ENCODE peak calls at places on chromosomes 11 and 22, in four cellular contexts. One of them, this sample, is unnamed.

GRCh38 chr22:30902496-30903357 is 65.8 kb downstream of the MORC2 start:
- DNase-seq in colonic mucosa: no peak
- DNase-seq in transverse colon: no peak
- DNase-seq in AG09309: no peak
- DNase-seq in this sample: peak

GRCh38 chr22:29998627-29999026 is 81.6 kb upstream of the HORMAD2 start:
- DNase-seq in colonic mucosa: no peak
- DNase-seq in transverse colon: no peak
- DNase-seq in AG09309: no peak
- DNase-seq in this sample: no peak

GRCh38 chr11:1936781-1937615 is 10.1 kb upstream of the MRPL23 start:
- DNase-seq in colonic mucosa: no peak
- DNase-seq in transverse colon: no peak
- DNase-seq in AG09309: no peak
- DNase-seq in this sample: no peak

GRCh38 chr11:123594188-123594901 is 60.1 kb downstream of the SCN3B start:
- DNase-seq in colonic mucosa: no peak
- DNase-seq in transverse colon: no peak
- DNase-seq in AG09309: no peak
- DNase-seq in this sample: no peak

GRCh38 chr11:93016595-93016994 is 47.1 kb downstream of the MTNR1B start:
- DNase-seq in colonic mucosa: no peak
- DNase-seq in transverse colon: no peak
- DNase-seq in AG09309: no peak
- DNase-seq in this sample: no peak

GRCh38 chr11:100469835-100470234 is 217.3 kb upstream of the ARHGAP42 start:
- DNase-seq in colonic mucosa: no peak
- DNase-seq in transverse colon: no peak
- DNase-seq in AG09309: no peak
- DNase-seq in this sample: peak

GRCh38 chr11:42085736-42086135 is 626.3 kb upstream of the LRRC4C start:
- DNase-seq in colonic mucosa: no peak
- DNase-seq in transverse colon: no peak
- DNase-seq in AG09309: no peak
- DNase-seq in this sample: no peak

GRCh38 chr11:117064275-117064674 is 34.0 kb downstream of the SIK3 start:
- DNase-seq in colonic mucosa: no peak
- DNase-seq in transverse colon: no peak
- DNase-seq in AG09309: no peak
- DNase-seq in this sample: peak

GRCh38 chr11:31818874-31819331 is 7.8 kb upstream of the PAX6 start:
- DNase-seq in colonic mucosa: no peak
- DNase-seq in transverse colon: no peak
- DNase-seq in AG09309: no peak
- DNase-seq in this sample: no peak

GRCh38 chr11:17839973-17840611 is 105.5 kb downstream of the KCNC1 start:
- DNase-seq in colonic mucosa: no peak
- DNase-seq in transverse colon: no peak
- DNase-seq in AG09309: no peak
- DNase-seq in this sample: no peak

GRCh38 chr11:13105237-13105844 is 96.2 kb downstream of the RASSF10 start:
- DNase-seq in colonic mucosa: peak
- DNase-seq in transverse colon: peak
- DNase-seq in AG09309: no peak
- DNase-seq in this sample: no peak

GRCh38 chr22:25081409-25081824 is 118.2 kb upstream of the CRYBB3 start:
- DNase-seq in colonic mucosa: peak
- DNase-seq in transverse colon: peak
- DNase-seq in AG09309: no peak
- DNase-seq in this sample: peak

GRCh38 chr11:94405062-94405461 is 3.8 kb upstream of the GPR83 start:
- DNase-seq in colonic mucosa: no peak
- DNase-seq in transverse colon: no peak
- DNase-seq in AG09309: no peak
- DNase-seq in this sample: no peak

GRCh38 chr11:130128626-130129025 is 31.0 kb upstream of the ST14 start:
- DNase-seq in colonic mucosa: no peak
- DNase-seq in transverse colon: no peak
- DNase-seq in AG09309: no peak
- DNase-seq in this sample: no peak

GRCh38 chr11:62839050-62840015 is at the start of gene WDR74:
- DNase-seq in colonic mucosa: peak
- DNase-seq in transverse colon: peak
- DNase-seq in AG09309: peak
- DNase-seq in this sample: peak

GRCh38 chr22:24696551-24697001 is 77.9 kb downstream of the PIWIL3 start:
- DNase-seq in colonic mucosa: no peak
- DNase-seq in transverse colon: no peak
- DNase-seq in AG09309: no peak
- DNase-seq in this sample: no peak

GRCh38 chr11:64489831-64490441 is 101.1 kb upstream of the SLC22A12 start:
- DNase-seq in colonic mucosa: peak
- DNase-seq in transverse colon: peak
- DNase-seq in AG09309: no peak
- DNase-seq in this sample: peak

GRCh38 chr11:46278387-46279173 is 1.1 kb downstream of the CREB3L1 start:
- DNase-seq in colonic mucosa: peak
- DNase-seq in transverse colon: peak
- DNase-seq in AG09309: no peak
- DNase-seq in this sample: peak
- H3K4me3 ChIP-seq in colonic mucosa: peak
- H3K4me3 ChIP-seq in transverse colon: peak
- H3K4me3 ChIP-seq in AG09309: peak
- H3K4me3 ChIP-seq in this sample: peak

GRCh38 chr11:43712676-43713075 is 32.1 kb downstream of the HSD17B12 start:
- DNase-seq in colonic mucosa: no peak
- DNase-seq in transverse colon: no peak
- DNase-seq in AG09309: no peak
- DNase-seq in this sample: peak

GRCh38 chr11:43706631-43707030 is 26.1 kb downstream of the HSD17B12 start:
- DNase-seq in colonic mucosa: no peak
- DNase-seq in transverse colon: no peak
- DNase-seq in AG09309: no peak
- DNase-seq in this sample: no peak

GRCh38 chr11:43709689-43710088 is 29.2 kb downstream of the HSD17B12 start:
- DNase-seq in colonic mucosa: no peak
- DNase-seq in transverse colon: no peak
- DNase-seq in AG09309: no peak
- DNase-seq in this sample: no peak

GRCh38 chr11:43708776-43709175 is 28.2 kb downstream of the HSD17B12 start:
- DNase-seq in colonic mucosa: no peak
- DNase-seq in transverse colon: no peak
- DNase-seq in AG09309: no peak
- DNase-seq in this sample: no peak
- TF ChIP-seq CTCF in colonic mucosa: no peak
- TF ChIP-seq CTCF in transverse colon: no peak
- TF ChIP-seq CTCF in AG09309: no peak
- TF ChIP-seq CTCF in this sample: peak

GRCh38 chr11:48087422-48087821 is 107.1 kb downstream of the PTPRJ start:
- DNase-seq in colonic mucosa: no peak
- DNase-seq in transverse colon: no peak
- DNase-seq in AG09309: no peak
- DNase-seq in this sample: no peak

GRCh38 chr11:48083427-48083826 is 103.1 kb downstream of the PTPRJ start:
- DNase-seq in colonic mucosa: no peak
- DNase-seq in transverse colon: no peak
- DNase-seq in AG09309: no peak
- DNase-seq in this sample: no peak

GRCh38 chr11:48082771-48083170 is 102.4 kb downstream of the PTPRJ start:
- DNase-seq in colonic mucosa: no peak
- DNase-seq in transverse colon: no peak
- DNase-seq in AG09309: no peak
- DNase-seq in this sample: no peak

GRCh38 chr11:48087974-48088681 is 107.8 kb downstream of the PTPRJ start:
- DNase-seq in colonic mucosa: peak
- DNase-seq in transverse colon: peak
- DNase-seq in AG09309: no peak
- DNase-seq in this sample: no peak

GRCh38 chr11:48085688-48086087 is 105.3 kb downstream of the PTPRJ start:
- DNase-seq in colonic mucosa: no peak
- DNase-seq in transverse colon: no peak
- DNase-seq in AG09309: no peak
- DNase-seq in this sample: no peak
- H3K4me3 ChIP-seq in colonic mucosa: no peak
- H3K4me3 ChIP-seq in transverse colon: no peak
- H3K4me3 ChIP-seq in AG09309: no peak
- H3K4me3 ChIP-seq in this sample: no peak

GRCh38 chr11:111454561-111455192 is 57.5 kb downstream of the BTG4 start:
- DNase-seq in colonic mucosa: peak
- DNase-seq in transverse colon: peak
- DNase-seq in AG09309: no peak
- DNase-seq in this sample: peak
- TF ChIP-seq CTCF in colonic mucosa: no peak
- TF ChIP-seq CTCF in transverse colon: peak
- TF ChIP-seq CTCF in AG09309: peak
- TF ChIP-seq CTCF in this sample: peak

GRCh38 chr11:16785520-16786128 is 47.2 kb downstream of the C11orf58 start:
- DNase-seq in colonic mucosa: peak
- DNase-seq in transverse colon: peak
- DNase-seq in AG09309: no peak
- DNase-seq in this sample: peak

GRCh38 chr11:16784097-16784496 is 45.6 kb downstream of the C11orf58 start:
- DNase-seq in colonic mucosa: no peak
- DNase-seq in transverse colon: no peak
- DNase-seq in AG09309: no peak
- DNase-seq in this sample: no peak

GRCh38 chr11:16786131-16786530 is 47.7 kb downstream of the C11orf58 start:
- DNase-seq in colonic mucosa: no peak
- DNase-seq in transverse colon: no peak
- DNase-seq in AG09309: no peak
- DNase-seq in this sample: no peak

GRCh38 chr11:16783321-16783801 is 44.9 kb downstream of the C11orf58 start:
- DNase-seq in colonic mucosa: no peak
- DNase-seq in transverse colon: no peak
- DNase-seq in AG09309: no peak
- DNase-seq in this sample: no peak

GRCh38 chr11:16784671-16785070 is 46.2 kb downstream of the C11orf58 start:
- DNase-seq in colonic mucosa: no peak
- DNase-seq in transverse colon: no peak
- DNase-seq in AG09309: no peak
- DNase-seq in this sample: no peak
- H3K4me3 ChIP-seq in colonic mucosa: no peak
- H3K4me3 ChIP-seq in transverse colon: no peak
- H3K4me3 ChIP-seq in AG09309: no peak
- H3K4me3 ChIP-seq in this sample: no peak